ENCODE peak calls at places on chromosomes 6 and 20, in five cellular contexts. R, B, J, Z and Q are unnamed samples.

GRCh38 chr20:22775256-22775655 is 190.9 kb upstream of the FOXA2 start:
- DNase-seq in Z (no peak), B (no peak), R (no peak), J (no peak), Q (no peak)

GRCh38 chr6:160275511-160276003 is 16.9 kb upstream of the SLC22A2 start:
- DNase-seq in B (no peak), J (peak; percentile 42), R (no peak), Z (no peak), Q (no peak)

GRCh38 chr20:18288748-18289705 is 700 bp downstream of the ZNF133 start:
- DNase-seq in J (peak; percentile 42), Z (no peak), R (peak; percentile 17), B (no peak), Q (peak; percentile 16)

GRCh38 chr6:118581489-118581959 is 33.4 kb downstream of the PLN start:
- DNase-seq in J (peak; percentile 78), B (no peak), R (peak; percentile 72), Z (no peak), Q (peak; percentile 53)

GRCh38 chr20:46963758-46964181 is 69.1 kb downstream of the EYA2 start:
- DNase-seq in J (peak; percentile 51), B (no peak), R (no peak), Z (no peak), Q (peak; percentile 77)

GRCh38 chr20:16528078-16528477 is 45.2 kb downstream of the KIF16B start:
- DNase-seq in B (no peak), Z (no peak), J (peak; percentile 83), R (peak; percentile 74), Q (peak; percentile 98)

GRCh38 chr20:18588554-18589043 is 745 bp downstream of the DTD1 start:
- DNase-seq in J (no peak), B (no peak), R (peak; percentile 1), Z (no peak), Q (no peak)

GRCh38 chr20:11901127-11901526 is 16.6 kb upstream of the BTBD3 start:
- DNase-seq in Z (no peak), R (peak; percentile 84), B (no peak), J (peak; percentile 91), Q (peak; percentile 87)

GRCh38 chr6:30882764-30883475 is 1.4 kb upstream of the DDR1 start:
- DNase-seq in J (peak; percentile 31), R (no peak), B (peak; percentile 93), Z (peak; percentile 83), Q (peak; percentile 92)

GRCh38 chr20:15031546-15032351 is 694.3 kb upstream of the FLRT3 start:
- DNase-seq in R (no peak), Z (no peak), J (no peak), B (peak; percentile 55), Q (no peak)

GRCh38 chr6:158697798-158698197 is 47.9 kb downstream of the SYTL3 start:
- DNase-seq in J (peak; percentile 36), B (no peak), Z (no peak), R (no peak), Q (no peak)

GRCh38 chr6:28943223-28943556 is 19.4 kb upstream of the TRIM27 start:
- DNase-seq in J (no peak), B (no peak), R (no peak), Z (no peak), Q (no peak)

GRCh38 chr20:48826883-48827771 is 672 bp downstream of the PREX1 start:
- DNase-seq in Z (peak; percentile 60), R (no peak), J (peak; percentile 56), B (no peak), Q (peak; percentile 15)

GRCh38 chr20:1820137-1821074 is 74.8 kb upstream of the SIRPA start:
- DNase-seq in R (peak; percentile 54), J (peak; percentile 81), Z (peak; percentile 70), B (no peak), Q (peak; percentile 72)

GRCh38 chr6:101539510-101540245 is 146.2 kb downstream of the GRIK2 start:
- DNase-seq in R (peak; percentile 14), B (no peak), J (peak; percentile 73), Z (no peak), Q (peak; percentile 13)

GRCh38 chr6:112626468-112627082 is 279.4 kb downstream of the RFPL4B start:
- DNase-seq in R (peak; percentile 42), J (peak; percentile 76), Z (no peak), B (no peak), Q (peak; percentile 43)

GRCh38 chr6:99712560-99712959 is 105.9 kb downstream of the PRDM13 start:
- DNase-seq in R (no peak), Z (no peak), J (no peak), B (no peak), Q (no peak)

GRCh38 chr6:31736768-31737314 is 511 bp upstream of the CLIC1 start:
- DNase-seq in Z (no peak), R (no peak), J (no peak), B (no peak), Q (no peak)

GRCh38 chr6:37426945-37427510 is 6.0 kb upstream of the CMTR1 start:
- DNase-seq in R (no peak), Z (no peak), B (no peak), J (peak; percentile 6), Q (no peak)

GRCh38 chr20:61024390-61024789 is 227.7 kb upstream of the CDH4 start:
- DNase-seq in R (no peak), B (no peak), Z (no peak), J (no peak), Q (no peak)

GRCh38 chr20:58056021-58056591 is 172.3 kb downstream of the ANKRD60 start:
- DNase-seq in R (no peak), B (no peak), J (no peak), Z (no peak), Q (no peak)

GRCh38 chr20:53216856-53217576 is 244.9 kb downstream of the TSHZ2 start:
- DNase-seq in B (peak; percentile 87), J (peak; percentile 1), Z (peak; percentile 80), R (peak; percentile 0), Q (peak; percentile 57)

GRCh38 chr6:63897952-63898351 is 262.4 kb downstream of the PHF3 start:
- DNase-seq in B (no peak), Z (no peak), J (no peak), R (no peak), Q (no peak)

GRCh38 chr20:53926428-53927028 is 143.9 kb downstream of the BCAS1 start:
- DNase-seq in R (peak; percentile 91), J (peak; percentile 85), B (no peak), Z (no peak), Q (peak; percentile 100)

GRCh38 chr6:105209950-105210706 is 30.3 kb upstream of the POPDC3 start:
- DNase-seq in J (peak; percentile 89), R (peak; percentile 36), B (no peak), Z (no peak), Q (peak; percentile 77)

GRCh38 chr20:37220796-37221195 is 40.8 kb downstream of the GHRH start:
- DNase-seq in J (peak; percentile 60), B (no peak), Z (no peak), R (no peak), Q (no peak)

GRCh38 chr6:156875062-156875461 is 97.9 kb downstream of the ARID1B start:
- DNase-seq in R (no peak), Z (no peak), J (no peak), B (no peak), Q (no peak)

GRCh38 chr6:144066745-144067484 is 28.5 kb downstream of the SF3B5 start:
- DNase-seq in J (no peak), B (no peak), R (no peak), Z (no peak), Q (no peak)

GRCh38 chr6:67888886-67889681 is 746.0 kb upstream of the ADGRB3 start:
- DNase-seq in R (no peak), B (no peak), J (no peak), Z (no peak), Q (no peak)

DNA sequence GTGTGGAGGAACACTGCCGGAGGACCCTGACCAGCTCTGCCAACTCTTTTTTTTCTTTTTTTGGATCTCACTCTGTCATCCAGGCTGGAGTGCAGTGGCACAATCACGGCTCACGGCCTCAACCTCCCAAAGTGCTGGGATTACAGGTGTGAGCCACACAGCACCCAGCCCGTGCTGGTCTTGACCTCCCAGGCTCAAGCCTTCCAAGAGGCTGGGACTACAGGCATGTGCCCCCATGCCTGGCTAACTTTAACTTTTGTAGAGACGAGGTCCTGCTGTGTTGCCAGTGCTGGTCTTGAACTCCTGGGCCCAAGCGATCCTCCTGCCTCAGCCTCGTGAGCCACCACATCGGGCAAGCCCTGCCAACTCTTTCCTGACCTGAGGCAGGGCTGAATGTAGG is 11.2 kb downstream of the GCNT2 start:
- DNase-seq in J (no peak), R (no peak), Z (no peak), B (no peak), Q (no peak)
- H3K4me3 ChIP-seq in J (no peak overlapping the region), R (no peak overlapping the region), Z (peak overlapping the region; percentile 55), B (no peak overlapping the region), Q (no peak overlapping the region)

GRCh38 chr6:137697267-137697938 is 169.7 kb upstream of the TNFAIP3 start:
- DNase-seq in B (peak; percentile 53), J (peak; percentile 74), R (peak; percentile 45), Z (no peak), Q (peak; percentile 72)
- TF ChIP-seq CTCF in B (no peak), J (no peak), R (no peak), Z (no peak), Q (peak; percentile 30)

DNA sequence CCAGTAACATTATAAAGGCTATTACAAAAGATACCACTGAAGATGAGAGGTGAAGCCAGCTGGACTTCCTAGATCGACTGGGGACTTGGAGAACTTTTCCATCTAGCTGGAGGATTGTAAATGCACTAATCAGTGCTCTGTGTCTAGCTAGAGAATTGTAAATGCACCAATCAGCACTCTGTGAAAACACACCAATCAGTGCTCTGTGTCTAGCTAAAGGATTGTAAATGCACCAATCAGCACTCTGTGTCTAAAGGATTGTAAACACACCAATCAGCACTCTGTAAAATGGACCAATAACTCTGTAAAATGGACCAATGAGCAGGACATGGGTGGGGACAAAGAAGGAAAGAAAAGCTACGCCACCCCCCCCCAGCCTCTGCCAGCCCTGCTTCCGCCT is 13.6 kb upstream of the RPS10 start:
- DNase-seq in J (no peak), B (no peak), R (no peak), Z (no peak), Q (no peak)
- H3K4me3 ChIP-seq in J (no peak overlapping the region), B (no peak overlapping the region), R (no peak overlapping the region), Z (no peak overlapping the region), Q (no peak overlapping the region)

GRCh38 chr20:20712474-20713243 is at the start of gene RALGAPA2:
- DNase-seq in Z (peak; percentile 98), R (peak; percentile 98), B (peak; percentile 98), J (peak; percentile 98), Q (peak; percentile 98)
- TF ChIP-seq CTCF in Z (no peak), R (no peak), B (no peak), J (no peak), Q (no peak)

DNA sequence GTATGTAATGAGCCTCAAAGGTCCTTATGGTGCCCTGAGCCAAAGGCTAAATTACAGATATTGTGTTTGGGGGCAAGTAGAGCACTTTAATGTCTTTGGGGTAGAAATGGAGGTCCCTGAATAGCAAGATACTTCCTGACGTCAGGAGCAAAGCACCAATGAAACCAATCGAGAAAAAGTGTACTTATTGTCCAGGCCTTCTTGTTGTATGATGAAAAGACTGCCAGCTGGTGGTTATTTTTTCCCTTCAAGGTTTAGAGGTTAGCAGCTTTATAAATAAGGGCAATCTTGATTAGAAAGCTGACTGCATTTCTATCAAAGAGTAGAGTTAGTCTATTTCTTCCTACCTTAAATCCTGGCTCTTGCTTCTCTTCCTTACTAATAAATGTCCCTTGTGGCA is 76.1 kb upstream of the HSF2 start:
- DNase-seq in Z (no peak), J (peak; percentile 10), R (peak; percentile 1), B (no peak), Q (no peak)
- H3K4me3 ChIP-seq in Z (peak overlapping the region; percentile 47), J (peak overlapping the region; percentile 42), R (peak overlapping the region; percentile 44), B (no peak overlapping the region), Q (no peak overlapping the region)